ENCODE peak calls at places on chromosomes 11 and 22, in six cellular contexts. A is T follicular helper cell; I is CD4-positive, alpha-beta memory T cell; J is GM19239; G is KG1; H is heart left ventricle. W is an unnamed sample.

GRCh38 chr11:72189448-72190250 is 2.3 kb upstream of the FOLR1 start:
- DNase-seq in A (no peak), I (no peak), J (no peak), G (no peak), H (no peak), W (no peak)

GRCh38 chr11:1481861-1482441 is 4.6 kb downstream of the MOB2 start:
- DNase-seq in A (no peak), I (no peak), J (no peak), G (no peak), H (no peak), W (no peak)

GRCh38 chr22:29700949-29701927 is 18.6 kb upstream of the CABP7 start:
- DNase-seq in A (no peak), I (peak), J (no peak), G (peak), H (no peak), W (no peak)

GRCh38 chr11:20360650-20361049 is 2.9 kb upstream of the HTATIP2 start:
- DNase-seq in A (peak), I (peak), J (no peak), G (no peak), H (no peak), W (peak)

GRCh38 chr22:50719814-50720300 is 18.1 kb upstream of the ACR start:
- DNase-seq in A (no peak), I (no peak), J (no peak), G (no peak), H (no peak), W (no peak)

GRCh38 chr11:70828498-70829159 is 423.7 kb downstream of the SHANK2 start:
- DNase-seq in A (no peak), I (no peak), J (no peak), G (no peak), H (no peak), W (no peak)

GRCh38 chr11:26847459-26847858 is 125.6 kb upstream of the SLC5A12 start:
- DNase-seq in A (no peak), I (no peak), J (no peak), G (no peak), H (no peak), W (no peak)

GRCh38 chr11:34679681-34680080 is 58.8 kb downstream of the EHF start:
- DNase-seq in A (no peak), I (no peak), J (no peak), G (no peak), H (peak), W (no peak)

GRCh38 chr11:66934971-66935779 is 23.0 kb downstream of the PC start:
- DNase-seq in A (no peak), I (no peak), J (no peak), G (no peak), H (no peak), W (no peak)

GRCh38 chr11:76781861-76782500 is 1.2 kb upstream of the TSKU start:
- DNase-seq in A (no peak), I (no peak), J (no peak), G (no peak), H (no peak), W (no peak)

GRCh38 chr22:29269731-29270474 is 1.8 kb downstream of the EWSR1 start:
- DNase-seq in A (no peak), I (peak), J (no peak), G (no peak), H (no peak), W (no peak)

GRCh38 chr11:108115495-108116140 is 5.7 kb upstream of the ACAT1 start:
- DNase-seq in A (no peak), I (no peak), J (no peak), G (no peak), H (peak), W (no peak)

GRCh38 chr11:111733009-111733408 is 33.2 kb downstream of the PPP2R1B start:
- DNase-seq in A (no peak), I (no peak), J (no peak), G (no peak), H (peak), W (no peak)